ENCODE peak calls at places on chromosome 15, in five cellular contexts. C is iPS DF 6.9, I is body of pancreas, Q is ovary, X is aorta. Z is an unnamed sample.

GRCh38 chr15:33852570-33852969 is 115.7 kb upstream of the CHRM5 start:
- DNase-seq in Q (no peak), X (no peak), I (no peak), C (no peak), Z (no peak)

GRCh38 chr15:27869697-27870281 is 229.3 kb downstream of the OCA2 start:
- DNase-seq in Q (no peak), X (no peak), I (no peak), C (no peak), Z (no peak)

GRCh38 chr15:80984856-80985255 is 4.8 kb downstream of the MESD start:
- DNase-seq in X (no peak), C (no peak), Q (no peak), I (peak), Z (no peak)

GRCh38 chr15:100241572-100242479 is 99.9 kb downstream of the ADAMTS17 start:
- DNase-seq in I (peak), X (no peak), C (no peak), Q (peak), Z (no peak)

GRCh38 chr15:98076021-98076816 is 115.7 kb downstream of the ARRDC4 start:
- DNase-seq in X (no peak), I (peak), C (no peak), Q (peak), Z (peak)

GRCh38 chr15:94206463-94207167 is 24.7 kb upstream of the MCTP2 start:
- DNase-seq in Q (no peak), C (no peak), X (no peak), I (peak), Z (no peak)

GRCh38 chr15:31338879-31339557 is 12.4 kb downstream of the KLF13 start:
- DNase-seq in I (peak), Q (peak), X (peak), C (no peak), Z (peak)

GRCh38 chr15:58469432-58470353 is 37.9 kb downstream of the LIPC start:
- DNase-seq in X (no peak), I (peak), Q (peak), C (no peak), Z (no peak)

GRCh38 chr15:91151781-91152563 is 51.9 kb downstream of the SV2B start:
- DNase-seq in I (peak), C (no peak), Q (no peak), X (no peak), Z (no peak)

GRCh38 chr15:60526127-60526616 is 47.2 kb upstream of the ICE2 start:
- DNase-seq in X (no peak), I (peak), C (no peak), Q (no peak), Z (no peak)

GRCh38 chr15:81863157-81863556 is 182.7 kb downstream of the MEX3B start:
- DNase-seq in Q (no peak), X (no peak), C (no peak), I (no peak), Z (no peak)

GRCh38 chr15:81950841-81951414 is 94.9 kb downstream of the MEX3B start:
- DNase-seq in C (no peak), I (no peak), Q (no peak), X (no peak), Z (no peak)

GRCh38 chr15:68485721-68486360 is 53.9 kb upstream of the ITGA11 start:
- DNase-seq in C (no peak), Q (no peak), X (no peak), I (no peak), Z (no peak)

GRCh38 chr15:68482246-68482645 is 50.3 kb upstream of the ITGA11 start:
- DNase-seq in Q (no peak), C (no peak), I (no peak), X (no peak), Z (no peak)

GRCh38 chr15:68484696-68485400 is 52.9 kb upstream of the ITGA11 start:
- DNase-seq in C (no peak), X (peak), Q (peak), I (no peak), Z (no peak)

GRCh38 chr15:68483165-68483564 is 51.2 kb upstream of the ITGA11 start:
- DNase-seq in C (no peak), Q (no peak), I (no peak), X (no peak), Z (no peak)

DNA sequence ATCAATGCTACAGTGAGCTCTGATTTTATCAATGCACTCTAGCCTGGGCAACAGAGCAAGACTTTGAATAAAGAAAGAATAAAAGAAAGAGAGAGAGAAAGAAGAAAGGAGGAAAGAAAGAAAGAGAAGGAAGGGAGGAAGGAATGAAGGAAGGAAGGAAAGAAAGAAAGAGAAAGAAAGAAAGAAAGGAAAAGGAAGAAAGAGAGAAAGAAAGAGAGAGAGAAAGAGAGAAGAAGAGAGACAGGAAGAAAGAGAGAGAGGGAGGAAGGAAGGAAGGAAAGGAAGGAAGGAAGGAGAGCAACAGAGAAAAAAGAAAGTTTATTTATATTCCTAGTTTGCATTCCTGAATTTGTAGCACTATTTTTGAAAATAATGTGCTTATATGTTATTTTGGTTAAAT is 52.3 kb upstream of the ITGA11 start:
- DNase-seq in Q (no peak), C (no peak), I (no peak), X (no peak), Z (no peak)
- H3K27ac ChIP-seq in Q (peak), C (no peak), I (no peak), X (peak), Z (no peak)

GRCh38 chr15:57130956-57131355 is 212.5 kb downstream of the TCF12 start:
- DNase-seq in Q (no peak), I (no peak), C (no peak), X (no peak), Z (no peak)

GRCh38 chr15:57135800-57136199 is 217.4 kb downstream of the TCF12 start:
- DNase-seq in C (no peak), I (no peak), Q (no peak), X (no peak), Z (no peak)

GRCh38 chr15:57134877-57135276 is 216.4 kb downstream of the TCF12 start:
- DNase-seq in C (no peak), X (no peak), Q (no peak), I (no peak), Z (no peak)

GRCh38 chr15:57129064-57129463 is 210.6 kb downstream of the TCF12 start:
- DNase-seq in C (no peak), I (no peak), Q (no peak), X (no peak), Z (no peak)

DNA sequence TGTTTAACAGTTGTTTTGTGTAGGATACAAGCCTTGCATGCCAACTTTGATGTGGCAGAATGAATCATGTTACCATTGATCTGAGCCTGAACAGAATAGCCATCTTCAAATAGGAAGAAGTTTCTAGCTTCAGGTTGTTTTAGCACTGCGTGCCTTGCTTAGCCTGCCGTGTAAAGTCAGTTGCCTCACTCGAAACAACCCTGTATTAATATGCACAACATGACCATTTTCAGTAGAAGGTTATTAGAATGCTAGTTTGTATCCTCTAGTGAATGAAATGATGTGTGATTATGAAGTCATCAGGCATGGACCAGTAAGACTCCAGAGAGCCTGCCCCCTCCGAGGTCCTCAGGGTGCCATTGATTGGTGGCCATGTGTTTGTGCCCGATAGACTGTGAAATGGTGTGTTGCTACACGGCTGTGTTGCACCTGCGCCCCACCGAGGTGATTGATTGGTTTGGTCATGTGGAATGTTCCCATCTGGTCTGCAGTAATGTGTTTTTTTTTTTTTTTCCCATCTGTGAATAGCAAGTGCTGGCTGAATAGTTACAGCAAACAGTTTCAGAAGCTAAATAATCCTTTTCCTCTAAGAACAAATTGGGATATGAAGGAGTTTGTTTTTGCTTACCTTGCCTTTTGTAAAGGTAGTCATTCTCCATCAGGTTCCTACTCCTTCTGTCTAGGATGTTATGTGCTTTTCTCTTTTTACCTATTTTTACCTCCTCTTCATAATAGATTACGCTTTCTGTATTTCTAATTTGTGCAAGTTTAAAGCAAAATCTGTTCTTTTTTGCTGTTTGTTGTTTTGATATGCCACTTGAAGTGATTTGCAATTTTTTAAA is 214.9 kb downstream of the TCF12 start:
- DNase-seq in Q (no peak), X (no peak), I (peak), C (no peak), Z (no peak)
- H3K27ac ChIP-seq in Q (no peak), X (no peak), I (no peak), C (no peak), Z (no peak)

DNA sequence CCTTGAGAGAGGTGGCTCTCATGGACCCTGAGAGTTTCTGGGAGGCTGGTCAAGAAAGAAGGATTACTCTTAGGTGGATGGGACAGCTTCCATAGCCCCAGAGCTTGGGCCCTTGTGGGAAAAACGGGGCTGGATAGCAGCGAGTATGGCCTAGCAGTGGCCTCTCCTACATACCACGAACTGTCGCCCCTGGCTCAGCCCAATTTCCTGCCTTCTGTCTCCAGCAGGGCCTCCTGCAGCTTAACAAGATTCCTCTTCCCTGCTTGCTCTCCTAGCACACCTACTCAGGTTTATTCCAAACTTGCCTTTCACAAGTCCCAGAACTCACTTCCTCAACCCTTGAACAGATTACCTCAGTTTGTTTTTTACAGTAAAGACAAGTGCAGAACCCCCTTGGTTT is 139.7 kb upstream of the TPM1 start:
- DNase-seq in C (no peak), Q (no peak), X (no peak), I (no peak), Z (no peak)
- H3K27ac ChIP-seq in C (no peak), Q (no peak), X (no peak), I (peak), Z (no peak)

GRCh38 chr15:85760531-85761371 is 34.0 kb downstream of the KLHL25 start:
- DNase-seq in C (no peak), Q (no peak), I (peak), X (peak), Z (no peak)

GRCh38 chr15:85760049-85760448 is 34.7 kb downstream of the KLHL25 start:
- DNase-seq in Q (no peak), C (no peak), I (no peak), X (peak), Z (no peak)

GRCh38 chr15:85758655-85758978 is 36.1 kb downstream of the KLHL25 start:
- DNase-seq in C (no peak), I (no peak), Q (no peak), X (peak), Z (no peak)

GRCh38 chr15:85757939-85758654 is 36.6 kb downstream of the KLHL25 start:
- DNase-seq in X (peak), I (no peak), C (no peak), Q (no peak), Z (no peak)

DNA sequence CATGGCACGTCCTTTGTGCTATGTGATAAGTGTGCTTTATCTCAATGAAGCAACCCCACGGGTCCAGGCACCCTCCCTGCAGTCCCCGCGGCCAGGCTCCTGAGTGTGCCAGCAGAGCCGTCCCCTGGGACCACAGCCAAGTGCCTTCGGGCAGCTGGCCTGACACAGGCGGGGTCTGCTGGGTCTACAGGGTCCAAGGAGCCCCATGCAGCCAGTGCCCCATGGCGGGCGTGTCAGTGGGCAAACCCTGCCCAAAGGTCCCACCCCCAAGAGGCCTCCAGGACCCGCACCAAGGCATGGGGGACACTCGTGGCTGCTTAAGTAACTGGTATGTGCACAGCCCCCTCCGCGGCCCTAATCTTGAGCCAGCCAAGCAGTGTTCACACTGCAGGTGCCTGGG is 35.3 kb downstream of the KLHL25 start:
- DNase-seq in Q (no peak), X (peak), C (no peak), I (no peak), Z (no peak)
- H3K27ac ChIP-seq in Q (no peak), X (no peak), C (no peak), I (no peak), Z (no peak)

DNA sequence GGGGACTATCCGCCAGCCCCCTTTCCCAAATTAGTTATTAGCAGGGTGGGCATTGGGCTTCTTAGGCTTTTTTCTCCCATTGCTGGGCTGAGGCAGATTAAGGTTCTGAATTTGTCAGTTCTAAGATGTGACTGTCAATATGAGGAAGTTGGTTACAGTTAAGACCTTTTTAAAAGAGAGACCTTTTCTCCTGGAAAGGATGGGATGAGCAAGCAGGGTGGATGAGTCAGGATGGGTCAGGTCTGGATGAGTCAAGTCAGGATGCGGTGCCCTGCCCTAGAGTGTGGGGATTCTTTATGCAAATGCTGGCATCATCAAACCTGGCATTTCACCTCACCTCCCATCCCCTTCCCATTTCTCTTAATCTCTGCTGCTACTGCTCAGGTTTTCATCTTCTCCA is 1.9 kb downstream of the AEN start:
- DNase-seq in Q (no peak), C (no peak), I (no peak), X (peak), Z (no peak)
- H3K27ac ChIP-seq in Q (peak), C (no peak), I (no peak), X (no peak), Z (no peak)

GRCh38 chr15:65085990-65086679 is 9.6 kb downstream of the KBTBD13 start:
- DNase-seq in X (no peak), I (peak), C (no peak), Q (no peak), Z (peak)
- H3K27ac ChIP-seq in X (peak), I (no peak), C (no peak), Q (no peak), Z (peak)

GRCh38 chr15:85380860-85381535 is 595 bp downstream of the AKAP13 start:
- DNase-seq in Q (no peak), C (peak), X (peak), I (peak), Z (peak)

GRCh38 chr15:85383470-85384148 is 3.2 kb downstream of the AKAP13 start:
- DNase-seq in C (no peak), Q (no peak), X (no peak), I (no peak), Z (no peak)

GRCh38 chr15:85380217-85380859 is at the start of gene AKAP13:
- DNase-seq in I (peak), X (peak), C (peak), Q (peak), Z (peak)

GRCh38 chr15:85382942-85383341 is 2.5 kb downstream of the AKAP13 start:
- DNase-seq in C (no peak), I (no peak), Q (no peak), X (no peak), Z (no peak)

GRCh38 chr15:85381850-85382751 is 1.7 kb downstream of the AKAP13 start:
- DNase-seq in Q (no peak), I (no peak), X (no peak), C (no peak), Z (no peak)
- H3K27ac ChIP-seq in Q (no peak), I (no peak), X (no peak), C (no peak), Z (peak)

DNA sequence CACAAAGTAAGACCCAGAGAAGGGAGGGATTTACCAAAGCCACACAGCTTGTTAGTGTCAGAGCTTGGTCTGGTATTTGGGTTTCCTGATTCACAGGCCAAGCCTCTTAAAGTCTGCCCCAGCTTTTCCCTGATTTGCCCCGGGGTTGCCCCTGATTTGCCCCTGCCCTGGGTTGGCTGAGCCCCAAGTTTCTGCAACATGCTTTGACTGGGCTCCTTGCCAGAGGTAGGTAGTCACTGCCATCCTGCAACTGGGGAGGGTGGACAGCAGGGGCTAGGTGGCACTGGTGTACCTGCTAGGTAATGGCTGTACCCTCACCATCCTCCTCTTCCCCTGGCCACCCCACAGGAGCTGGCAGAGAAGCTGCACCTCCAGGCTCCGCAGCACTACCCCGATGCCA is 2.5 kb downstream of the MPI start:
- DNase-seq in C (no peak), Q (no peak), I (peak), X (no peak), Z (no peak)
- H3K27ac ChIP-seq in C (no peak), Q (no peak), I (peak), X (no peak), Z (no peak)

GRCh38 chr15:68793776-68794175 is 26.9 kb downstream of the ANP32A start:
- DNase-seq in Q (no peak), C (no peak), X (no peak), I (no peak), Z (no peak)
- H3K27ac ChIP-seq in Q (no peak), C (no peak), X (no peak), I (peak), Z (peak)

GRCh38 chr15:73631915-73632669 is 1.1 kb downstream of the NPTN start:
- DNase-seq in I (peak), Q (peak), C (no peak), X (no peak), Z (no peak)
- H3K27ac ChIP-seq in I (peak), Q (peak), C (no peak), X (peak), Z (peak)

Z was measured in lower lobe of right lung.